ENCODE peak calls at places on chromosomes 1 and 21, in seven cellular contexts. W is NCI-H2081; S is fibroblast of lung; I is caudate nucleus; R is CD4-positive, alpha-beta T cell; B is EH; H is NCI-H1436. T is an unnamed sample.

GRCh38 chr1:247865416-247865815 is 8.4 kb downstream of the TRIM58 start:
- DNase-seq in W (no peak), R (no peak), H (no peak), S (no peak), I (no peak), B (no peak), T (no peak)

GRCh38 chr1:72366473-72366872 is 84.1 kb upstream of the NEGR1 start:
- DNase-seq in H (peak; percentile 13), B (peak; percentile 29), W (peak; percentile 66), R (no peak), S (peak; percentile 57), I (no peak), T (no peak)

GRCh38 chr1:155540000-155540874 is 22.4 kb downstream of the ASH1L start:
- DNase-seq in H (no peak), I (no peak), W (no peak), S (no peak), B (no peak), R (no peak), T (no peak)

GRCh38 chr1:209853677-209854076 is 25.9 kb downstream of the UTP25 start:
- DNase-seq in S (no peak), R (no peak), H (no peak), I (no peak), B (no peak), W (no peak), T (no peak)

GRCh38 chr1:240666548-240667198 is 54.7 kb upstream of the GREM2 start:
- DNase-seq in I (no peak), H (no peak), B (peak; percentile 7), S (no peak), R (no peak), W (no peak), T (no peak)

GRCh38 chr21:41519806-41520559 is 12.0 kb upstream of the TMPRSS2 start:
- DNase-seq in R (no peak), S (no peak), H (no peak), W (no peak), B (no peak), I (no peak), T (no peak)

GRCh38 chr1:170864238-170864637 is 71.1 kb upstream of the MROH9 start:
- DNase-seq in B (no peak), S (peak; percentile 75), H (no peak), I (no peak), R (no peak), W (no peak), T (no peak)

GRCh38 chr1:213438339-213438738 is 387.3 kb downstream of the RPS6KC1 start:
- DNase-seq in S (no peak), H (no peak), W (no peak), I (no peak), B (no peak), R (no peak), T (no peak)

GRCh38 chr1:212471891-212472675 is 39.4 kb downstream of the NENF start:
- DNase-seq in B (no peak), R (no peak), I (no peak), H (no peak), S (no peak), W (peak; percentile 20), T (no peak)

GRCh38 chr1:25711555-25712298 is 88.3 kb upstream of the SELENON start:
- DNase-seq in I (no peak), H (no peak), B (peak; percentile 85), R (peak; percentile 37), W (no peak), S (peak; percentile 73), T (no peak)

GRCh38 chr1:59689741-59690140 is 125.0 kb upstream of the HOOK1 start:
- DNase-seq in B (no peak), H (no peak), I (no peak), W (no peak), R (no peak), S (no peak), T (no peak)

GRCh38 chr1:151992345-151993083 is 1.1 kb downstream of the S100A10 start:
- DNase-seq in R (no peak), S (peak; percentile 90), H (no peak), I (no peak), W (peak; percentile 18), B (peak; percentile 94), T (peak; percentile 87)

GRCh38 chr1:8687053-8687452 is 130.4 kb downstream of the RERE start:
- DNase-seq in B (peak; percentile 52), H (no peak), W (peak; percentile 71), S (peak; percentile 81), R (no peak), I (no peak), T (no peak)

GRCh38 chr1:240169188-240169587 is 77.5 kb downstream of the FMN2 start:
- DNase-seq in I (no peak), S (peak; percentile 28), R (no peak), B (peak; percentile 47), H (no peak), W (peak; percentile 36), T (no peak)

GRCh38 chr1:1908506-1908791 is 6.6 kb upstream of the CALML6 start:
- DNase-seq in B (no peak), I (no peak), S (peak; percentile 8), W (no peak), R (no peak), H (no peak), T (no peak)

GRCh38 chr1:41704189-41704588 is 214.5 kb downstream of the HIVEP3 start:
- DNase-seq in B (no peak), I (no peak), S (no peak), H (no peak), W (no peak), R (no peak), T (no peak)

GRCh38 chr1:65063025-65063424 is 85.0 kb upstream of the AK4 start:
- DNase-seq in I (no peak), W (peak; percentile 7), R (no peak), B (no peak), H (no peak), S (no peak), T (no peak)

GRCh38 chr1:244782056-244782455 is 53.4 kb upstream of the COX20 start:
- DNase-seq in H (no peak), W (no peak), S (no peak), R (no peak), I (no peak), B (peak; percentile 39), T (no peak)

GRCh38 chr1:185645201-185645640 is 89.0 kb upstream of the HMCN1 start:
- DNase-seq in S (no peak), R (no peak), B (peak; percentile 95), I (no peak), W (no peak), H (no peak), T (no peak)

GRCh38 chr21:45403825-45404725 is 890 bp upstream of the COL18A1 start:
- DNase-seq in B (peak; percentile 83), I (no peak), R (no peak), S (peak; percentile 67), W (no peak), H (no peak), T (peak; percentile 81)

GRCh38 chr1:24003331-24003972 is 23.3 kb upstream of the SRSF10 start:
- DNase-seq in B (peak; percentile 63), S (peak; percentile 89), W (no peak), H (peak; percentile 90), I (no peak), R (no peak), T (peak; percentile 38)

GRCh38 chr1:235908742-235909520 is 42.2 kb upstream of the LYST start:
- DNase-seq in R (no peak), I (no peak), S (peak; percentile 87), B (peak; percentile 92), H (no peak), W (peak; percentile 21), T (no peak)

GRCh38 chr1:100896481-100896982 is 642 bp downstream of the SLC30A7 start:
- DNase-seq in B (peak; percentile 64), H (no peak), I (no peak), R (peak; percentile 48), W (peak; percentile 42), S (peak; percentile 53), T (peak; percentile 31)

GRCh38 chr21:28338906-28339305 is 653.8 kb downstream of the LTN1 start:
- DNase-seq in H (no peak), S (no peak), B (no peak), I (no peak), R (no peak), W (no peak), T (no peak)

GRCh38 chr1:231240531-231240882 is 505 bp upstream of the GNPAT start:
- DNase-seq in B (no peak), S (peak; percentile 25), R (no peak), I (no peak), H (no peak), W (no peak), T (no peak)

GRCh38 chr1:226887006-226887405 is 16.6 kb downstream of the PSEN2 start:
- DNase-seq in S (no peak), B (no peak), H (no peak), R (no peak), I (no peak), W (no peak), T (no peak)

GRCh38 chr1:56466541-56466940 is 112.8 kb downstream of the PLPP3 start:
- DNase-seq in W (no peak), B (no peak), S (no peak), I (no peak), R (no peak), H (no peak), T (no peak)

GRCh38 chr1:173429517-173430477 is 47.3 kb upstream of the PRDX6 start:
- DNase-seq in R (peak; percentile 47), I (peak; percentile 59), W (peak; percentile 26), H (no peak), B (peak; percentile 95), S (peak; percentile 97), T (peak; percentile 82)

GRCh38 chr1:33049381-33049780 is 12.7 kb upstream of the AK2 start:
- DNase-seq in I (no peak), H (no peak), B (no peak), R (no peak), S (no peak), W (no peak), T (no peak)

GRCh38 chr1:223771814-223772770 is 59.8 kb downstream of the CAPN2 start:
- DNase-seq in W (no peak), R (no peak), H (peak; percentile 16), S (peak; percentile 87), I (no peak), B (peak; percentile 87), T (peak; percentile 71)

GRCh38 chr1:65148548-65149390 is 766 bp downstream of the AK4 start:
- DNase-seq in I (peak; percentile 35), H (peak; percentile 36), W (peak; percentile 35), B (peak; percentile 54), R (no peak), S (peak; percentile 3), T (peak; percentile 79)